ENCODE peak calls at places on chromosomes 11 and 22, in seven cellular contexts. One of them, this sample, is unnamed.
A peak's percentile ranks its signal among the peaks of the same experiment; 100 is the strongest.

GRCh38 chr22:44668190-44668885 is 33.7 kb upstream of the PRR5 start:
- DNase-seq in stomach: no peak
- DNase-seq in non-pigmented ciliary epithelial cell: no peak
- DNase-seq in GM23248: peak; percentile 63
- DNase-seq in naive thymus-derived CD4-positive, alpha-beta T cell: peak; percentile 39
- DNase-seq in Kasumi-1: no peak
- DNase-seq in EL: no peak
- DNase-seq in this sample: no peak

GRCh38 chr22:20531404-20532181 is 24.2 kb downstream of the MED15 start:
- DNase-seq in GM23248: peak; percentile 96
- DNase-seq in EL: peak; percentile 98
- DNase-seq in naive thymus-derived CD4-positive, alpha-beta T cell: no peak
- DNase-seq in stomach: peak; percentile 62
- DNase-seq in non-pigmented ciliary epithelial cell: no peak
- DNase-seq in Kasumi-1: peak; percentile 28
- DNase-seq in this sample: peak; percentile 96

GRCh38 chr11:99015634-99016454 is 4.9 kb upstream of the CNTN5 start:
- DNase-seq in GM23248: peak; percentile 53
- DNase-seq in naive thymus-derived CD4-positive, alpha-beta T cell: no peak
- DNase-seq in EL: peak; percentile 27
- DNase-seq in stomach: no peak
- DNase-seq in Kasumi-1: peak; percentile 60
- DNase-seq in non-pigmented ciliary epithelial cell: peak; percentile 23
- DNase-seq in this sample: peak; percentile 55

GRCh38 chr11:100687032-100687629 is at the start of gene ARHGAP42:
- DNase-seq in stomach: peak; percentile 70
- DNase-seq in EL: peak; percentile 71
- DNase-seq in Kasumi-1: peak; percentile 62
- DNase-seq in non-pigmented ciliary epithelial cell: no peak
- DNase-seq in naive thymus-derived CD4-positive, alpha-beta T cell: no peak
- DNase-seq in GM23248: peak; percentile 71
- DNase-seq in this sample: peak; percentile 33

GRCh38 chr11:120142072-120142423 is 4.1 kb upstream of the TRIM29 start:
- DNase-seq in naive thymus-derived CD4-positive, alpha-beta T cell: no peak
- DNase-seq in EL: no peak
- DNase-seq in GM23248: no peak
- DNase-seq in Kasumi-1: no peak
- DNase-seq in non-pigmented ciliary epithelial cell: no peak
- DNase-seq in stomach: no peak
- DNase-seq in this sample: no peak

GRCh38 chr11:126546191-126546590 is 190.7 kb downstream of the ST3GAL4 start:
- DNase-seq in EL: peak; percentile 13
- DNase-seq in naive thymus-derived CD4-positive, alpha-beta T cell: no peak
- DNase-seq in stomach: no peak
- DNase-seq in Kasumi-1: no peak
- DNase-seq in non-pigmented ciliary epithelial cell: no peak
- DNase-seq in GM23248: peak; percentile 34
- DNase-seq in this sample: no peak

GRCh38 chr22:35629406-35630234 is 12.5 kb upstream of the MB start:
- DNase-seq in naive thymus-derived CD4-positive, alpha-beta T cell: no peak
- DNase-seq in EL: peak; percentile 100
- DNase-seq in stomach: peak; percentile 50
- DNase-seq in GM23248: peak; percentile 98
- DNase-seq in Kasumi-1: peak; percentile 24
- DNase-seq in non-pigmented ciliary epithelial cell: peak; percentile 85
- DNase-seq in this sample: peak; percentile 96

GRCh38 chr11:75380716-75381420 is 18.4 kb upstream of the RPS3 start:
- DNase-seq in naive thymus-derived CD4-positive, alpha-beta T cell: no peak
- DNase-seq in GM23248: no peak
- DNase-seq in non-pigmented ciliary epithelial cell: no peak
- DNase-seq in stomach: no peak
- DNase-seq in Kasumi-1: peak; percentile 58
- DNase-seq in EL: no peak
- DNase-seq in this sample: peak; percentile 71

GRCh38 chr11:104997288-104997687 is 25.7 kb downstream of the CASP5 start:
- DNase-seq in Kasumi-1: no peak
- DNase-seq in stomach: no peak
- DNase-seq in GM23248: no peak
- DNase-seq in naive thymus-derived CD4-positive, alpha-beta T cell: no peak
- DNase-seq in non-pigmented ciliary epithelial cell: no peak
- DNase-seq in EL: no peak
- DNase-seq in this sample: peak; percentile 4

GRCh38 chr11:35142481-35143207 is 3.7 kb downstream of the CD44 start:
- DNase-seq in GM23248: peak; percentile 88
- DNase-seq in stomach: no peak
- DNase-seq in EL: peak; percentile 90
- DNase-seq in Kasumi-1: no peak
- DNase-seq in non-pigmented ciliary epithelial cell: peak; percentile 42
- DNase-seq in naive thymus-derived CD4-positive, alpha-beta T cell: peak; percentile 54
- DNase-seq in this sample: peak; percentile 84

GRCh38 chr11:50187220-50187619 is 154.5 kb downstream of the OR4C45 start:
- DNase-seq in naive thymus-derived CD4-positive, alpha-beta T cell: no peak
- DNase-seq in stomach: no peak
- DNase-seq in Kasumi-1: no peak
- DNase-seq in non-pigmented ciliary epithelial cell: no peak
- DNase-seq in EL: no peak
- DNase-seq in GM23248: no peak
- DNase-seq in this sample: no peak

GRCh38 chr22:18146389-18146753 is 3.6 kb upstream of the USP18 start:
- DNase-seq in stomach: no peak
- DNase-seq in naive thymus-derived CD4-positive, alpha-beta T cell: no peak
- DNase-seq in non-pigmented ciliary epithelial cell: no peak
- DNase-seq in Kasumi-1: no peak
- DNase-seq in GM23248: no peak
- DNase-seq in EL: no peak
- DNase-seq in this sample: no peak

GRCh38 chr11:115990004-115990447 is 485.8 kb upstream of the CADM1 start:
- DNase-seq in GM23248: no peak
- DNase-seq in EL: no peak
- DNase-seq in Kasumi-1: no peak
- DNase-seq in stomach: no peak
- DNase-seq in naive thymus-derived CD4-positive, alpha-beta T cell: no peak
- DNase-seq in non-pigmented ciliary epithelial cell: no peak
- DNase-seq in this sample: no peak

GRCh38 chr11:100918551-100919500 is 210.8 kb downstream of the PGR start:
- DNase-seq in EL: peak; percentile 34
- DNase-seq in naive thymus-derived CD4-positive, alpha-beta T cell: no peak
- DNase-seq in GM23248: no peak
- DNase-seq in non-pigmented ciliary epithelial cell: no peak
- DNase-seq in stomach: peak; percentile 80
- DNase-seq in Kasumi-1: no peak
- DNase-seq in this sample: peak; percentile 45

GRCh38 chr11:75462117-75462653 is 29.2 kb upstream of the KLHL35 start:
- DNase-seq in Kasumi-1: no peak
- DNase-seq in GM23248: no peak
- DNase-seq in naive thymus-derived CD4-positive, alpha-beta T cell: no peak
- DNase-seq in EL: no peak
- DNase-seq in non-pigmented ciliary epithelial cell: no peak
- DNase-seq in stomach: no peak
- DNase-seq in this sample: no peak

GRCh38 chr22:43777204-43777671 is 34.9 kb downstream of the EFCAB6 start:
- DNase-seq in naive thymus-derived CD4-positive, alpha-beta T cell: no peak
- DNase-seq in non-pigmented ciliary epithelial cell: peak; percentile 46
- DNase-seq in stomach: no peak
- DNase-seq in EL: peak; percentile 69
- DNase-seq in GM23248: peak; percentile 77
- DNase-seq in Kasumi-1: no peak
- DNase-seq in this sample: peak; percentile 86

GRCh38 chr11:72673943-72674828 is at the start of gene PDE2A:
- DNase-seq in EL: no peak
- DNase-seq in GM23248: no peak
- DNase-seq in non-pigmented ciliary epithelial cell: no peak
- DNase-seq in stomach: no peak
- DNase-seq in naive thymus-derived CD4-positive, alpha-beta T cell: no peak
- DNase-seq in Kasumi-1: no peak
- DNase-seq in this sample: no peak

GRCh38 chr11:33500865-33501479 is 199.7 kb downstream of the C11orf91 start:
- DNase-seq in EL: peak; percentile 49
- DNase-seq in GM23248: peak; percentile 67
- DNase-seq in Kasumi-1: peak; percentile 25
- DNase-seq in naive thymus-derived CD4-positive, alpha-beta T cell: no peak
- DNase-seq in non-pigmented ciliary epithelial cell: no peak
- DNase-seq in stomach: no peak
- DNase-seq in this sample: peak; percentile 37

GRCh38 chr11:17267576-17267975 is 9.0 kb upstream of the NUCB2 start:
- DNase-seq in non-pigmented ciliary epithelial cell: peak; percentile 89
- DNase-seq in Kasumi-1: no peak
- DNase-seq in EL: peak; percentile 95
- DNase-seq in GM23248: peak; percentile 81
- DNase-seq in naive thymus-derived CD4-positive, alpha-beta T cell: no peak
- DNase-seq in stomach: no peak
- DNase-seq in this sample: peak; percentile 99

GRCh38 chr22:19041403-19042074 is 80.7 kb downstream of the DGCR2 start:
- DNase-seq in GM23248: no peak
- DNase-seq in Kasumi-1: no peak
- DNase-seq in non-pigmented ciliary epithelial cell: no peak
- DNase-seq in EL: no peak
- DNase-seq in naive thymus-derived CD4-positive, alpha-beta T cell: no peak
- DNase-seq in stomach: no peak
- DNase-seq in this sample: no peak

GRCh38 chr22:35425971-35426800 is 26.2 kb downstream of the MCM5 start:
- DNase-seq in naive thymus-derived CD4-positive, alpha-beta T cell: no peak
- DNase-seq in Kasumi-1: no peak
- DNase-seq in EL: peak; percentile 37
- DNase-seq in GM23248: peak; percentile 41
- DNase-seq in non-pigmented ciliary epithelial cell: no peak
- DNase-seq in stomach: no peak
- DNase-seq in this sample: peak; percentile 51

GRCh38 chr11:123519055-123519796 is 89.2 kb downstream of the GRAMD1B start:
- DNase-seq in non-pigmented ciliary epithelial cell: no peak
- DNase-seq in naive thymus-derived CD4-positive, alpha-beta T cell: no peak
- DNase-seq in Kasumi-1: no peak
- DNase-seq in EL: peak; percentile 58
- DNase-seq in stomach: no peak
- DNase-seq in GM23248: peak; percentile 68
- DNase-seq in this sample: peak; percentile 45

This sample was measured in bronchial epithelial cell.